ENCODE peak calls at places on chromosomes 1 and 21, in seven cellular contexts. H is suprapubic skin, P is small intestine, M is lower lobe of right lung, Q is heart left ventricle, C is left lung, O is psoas muscle. Z is an unnamed sample.

GRCh38 chr1:27418326-27418761 is 25.9 kb downstream of the GPR3 start:
- DNase-seq in Q (peak; percentile 86), C (peak; percentile 81), M (peak; percentile 62), O (peak; percentile 86), P (no peak), H (peak; percentile 70), Z (peak; percentile 66)

GRCh38 chr1:198939286-198939685 is 300.4 kb downstream of the PTPRC start:
- DNase-seq in Q (no peak), M (no peak), O (no peak), H (no peak), C (no peak), P (no peak), Z (no peak)

GRCh38 chr1:201713093-201713810 is 115.7 kb upstream of the IPO9 start:
- DNase-seq in O (peak; percentile 96), M (peak; percentile 91), C (peak; percentile 95), Q (peak; percentile 99), P (peak; percentile 97), H (peak; percentile 96), Z (peak; percentile 93)

GRCh38 chr21:44890338-44890931 is 16.9 kb upstream of the PTTG1IP start:
- DNase-seq in Q (peak; percentile 13), O (no peak), C (no peak), P (no peak), M (peak; percentile 45), H (no peak), Z (peak; percentile 11)

GRCh38 chr1:18239671-18240070 is 132.1 kb downstream of the IGSF21 start:
- DNase-seq in Q (no peak), P (no peak), M (no peak), C (no peak), O (no peak), H (no peak), Z (no peak)

GRCh38 chr1:30822006-30822405 is 64.4 kb upstream of the LAPTM5 start:
- DNase-seq in Q (no peak), M (no peak), P (peak; percentile 76), C (no peak), H (no peak), O (no peak), Z (no peak)

GRCh38 chr1:163090321-163090945 is 21.3 kb downstream of the RGS4 start:
- DNase-seq in Q (no peak), O (no peak), H (no peak), P (no peak), M (no peak), C (no peak), Z (no peak)

GRCh38 chr1:220786057-220786336 is 716 bp upstream of the MTARC1 start:
- DNase-seq in Q (no peak), P (no peak), O (peak; percentile 73), C (no peak), M (peak; percentile 63), H (no peak), Z (peak; percentile 34)

GRCh38 chr1:110875216-110875731 is 2.3 kb downstream of the CD53 start:
- DNase-seq in Q (no peak), C (no peak), M (no peak), H (no peak), P (peak; percentile 60), O (no peak), Z (no peak)

GRCh38 chr1:231808116-231808515 is 181.5 kb downstream of the DISC1 start:
- DNase-seq in Q (no peak), C (no peak), P (no peak), M (no peak), H (no peak), O (no peak), Z (no peak)

GRCh38 chr1:16979475-16980327 is 719 bp downstream of the MFAP2 start:
- DNase-seq in O (no peak), C (no peak), Q (peak; percentile 57), M (no peak), H (no peak), P (no peak), Z (no peak)

GRCh38 chr1:31199924-31200323 is 39.8 kb downstream of the NKAIN1 start:
- DNase-seq in Q (no peak), C (no peak), P (no peak), O (no peak), M (no peak), H (no peak), Z (no peak)

GRCh38 chr1:171166361-171166760 is 18.7 kb upstream of the FMO2 start:
- DNase-seq in M (no peak), H (no peak), C (no peak), O (no peak), Q (no peak), P (no peak), Z (no peak)
- H3K27ac ChIP-seq in M (no peak overlapping the region), H (no peak overlapping the region), C (no peak overlapping the region), O (no peak overlapping the region), Q (no peak overlapping the region), P (no peak overlapping the region), Z (no peak overlapping the region)

GRCh38 chr21:33211305-33211704 is 18.4 kb upstream of the IFNAR2 start:
- DNase-seq in O (no peak), H (no peak), C (no peak), Q (no peak), P (no peak), M (no peak), Z (no peak)
- H3K4me1 ChIP-seq in O (no peaks in the 10 kb centered on the region), H (peaks cover 18% of the 10 kb centered on the region), C (peaks cover 49% of the 10 kb centered on the region), Q (peaks cover 10% of the 10 kb centered on the region), P (peaks cover 5% of the 10 kb centered on the region), M (peaks cover 32% of the 10 kb centered on the region), Z (peaks cover 14% of the 10 kb centered on the region)

GRCh38 chr1:160836561-160836960 is 26.1 kb downstream of the CD244 start:
- DNase-seq in C (peak; percentile 38), O (no peak), H (no peak), M (no peak), P (no peak), Q (no peak), Z (no peak)

GRCh38 chr1:160837558-160838205 is 25.0 kb downstream of the CD244 start:
- DNase-seq in M (peak; percentile 53), P (peak; percentile 68), H (no peak), Q (peak; percentile 31), O (peak; percentile 63), C (peak; percentile 34), Z (peak; percentile 23)

GRCh38 chr1:160841079-160841478 is 21.6 kb downstream of the CD244 start:
- DNase-seq in Q (no peak), P (no peak), O (no peak), C (no peak), M (no peak), H (no peak), Z (no peak)

GRCh38 chr1:160836981-160837557 is 25.6 kb downstream of the CD244 start:
- DNase-seq in Q (no peak), H (no peak), C (no peak), P (no peak), O (no peak), M (no peak), Z (no peak)

GRCh38 chr1:160838876-160839275 is 23.8 kb downstream of the CD244 start:
- DNase-seq in M (no peak), H (no peak), O (no peak), C (no peak), Q (no peak), P (peak; percentile 27), Z (no peak)
- H3K27ac ChIP-seq in M (no peak overlapping the region), H (no peak overlapping the region), O (no peak overlapping the region), C (no peak overlapping the region), Q (no peak overlapping the region), P (no peak overlapping the region), Z (no peak overlapping the region)

GRCh38 chr1:155976913-155977606 is 1.3 kb downstream of the ARHGEF2 start:
- DNase-seq in M (no peak), H (no peak), C (no peak), Q (no peak), O (no peak), P (peak; percentile 36), Z (no peak)

GRCh38 chr1:155974208-155975165 is 3.9 kb downstream of the ARHGEF2 start:
- DNase-seq in O (no peak), H (no peak), M (no peak), P (no peak), Q (no peak), C (no peak), Z (no peak)

GRCh38 chr1:155976062-155976912 is 2.1 kb downstream of the ARHGEF2 start:
- DNase-seq in Q (peak; percentile 68), M (peak; percentile 82), H (no peak), O (peak; percentile 82), C (peak; percentile 75), P (no peak), Z (peak; percentile 82)

GRCh38 chr1:155973723-155974122 is 4.6 kb downstream of the ARHGEF2 start:
- DNase-seq in P (no peak), Q (no peak), M (no peak), O (no peak), H (no peak), C (no peak), Z (no peak)

DNA sequence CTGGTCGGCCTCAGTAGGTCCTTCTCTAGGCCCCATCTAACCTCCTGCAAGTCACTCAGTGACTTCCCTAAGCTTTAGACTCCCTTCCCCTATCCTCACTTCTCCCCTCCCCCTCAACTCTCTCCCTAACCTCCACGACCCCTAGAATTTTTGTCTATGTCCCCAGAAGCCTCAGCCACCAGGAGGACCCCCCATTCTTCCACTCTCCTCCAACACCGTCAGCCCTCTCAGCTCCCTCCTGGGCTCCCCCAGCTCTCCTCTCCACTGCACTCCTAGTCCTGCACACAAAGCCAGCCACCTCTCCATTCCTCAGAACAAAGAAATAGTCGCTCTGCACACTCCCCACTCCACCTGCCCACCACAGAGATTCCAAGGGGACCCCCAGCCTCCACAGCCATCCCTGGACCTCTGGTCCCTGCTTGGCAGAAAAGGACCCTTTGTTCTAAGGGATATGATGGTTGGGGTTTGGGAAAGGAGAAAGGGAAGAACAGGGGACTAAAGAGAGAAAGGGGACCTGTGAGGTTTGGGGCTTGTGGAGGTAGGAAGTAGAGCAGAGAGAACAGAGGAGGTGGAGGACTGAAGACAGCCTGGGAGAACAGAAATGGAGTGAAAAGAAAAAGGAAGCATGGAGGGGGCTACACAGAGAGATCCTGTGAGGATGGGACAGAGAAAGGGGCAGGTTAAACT is 2.8 kb downstream of the ARHGEF2 start:
- DNase-seq in O (no peak), Q (no peak), P (no peak), H (no peak), C (no peak), M (no peak), Z (no peak)
- H3K4me1 ChIP-seq in O (peaks cover 76% of the 10 kb centered on the region), Q (peaks cover 76% of the 10 kb centered on the region), P (peaks cover 8% of the 10 kb centered on the region), H (peaks cover 84% of the 10 kb centered on the region), C (peaks cover 80% of the 10 kb centered on the region), M (peaks cover 76% of the 10 kb centered on the region), Z (peaks cover 99% of the 10 kb centered on the region)